ENCODE peak calls at places on chromosomes 4 and X, in seven cellular contexts. One of them, this sample, is unnamed.

GRCh38 chrX:40573763-40574162 is 7.0 kb upstream of the ATP6AP2 start:
- DNase-seq in H9: peak; percentile 43
- DNase-seq in WERI-Rb-1: peak; percentile 44
- DNase-seq in astrocyte: no peak
- DNase-seq in foreskin fibroblast: no peak
- DNase-seq in fibroblast of mammary gland: peak; percentile 24
- DNase-seq in GM12865: peak; percentile 55
- DNase-seq in this sample: no peak

GRCh38 chr4:147965056-147965455 is 233.2 kb downstream of the ARHGAP10 start:
- DNase-seq in GM12865: no peak
- DNase-seq in foreskin fibroblast: no peak
- DNase-seq in H9: no peak
- DNase-seq in astrocyte: no peak
- DNase-seq in WERI-Rb-1: no peak
- DNase-seq in fibroblast of mammary gland: no peak
- DNase-seq in this sample: no peak

GRCh38 chr4:73589887-73590801 is 30.1 kb downstream of the RASSF6 start:
- DNase-seq in GM12865: peak; percentile 83
- DNase-seq in WERI-Rb-1: no peak
- DNase-seq in foreskin fibroblast: no peak
- DNase-seq in fibroblast of mammary gland: no peak
- DNase-seq in H9: no peak
- DNase-seq in astrocyte: peak; percentile 41
- DNase-seq in this sample: no peak

GRCh38 chr4:112185334-112185733 is 40.1 kb downstream of the FAM241A start:
- DNase-seq in fibroblast of mammary gland: no peak
- DNase-seq in foreskin fibroblast: no peak
- DNase-seq in H9: no peak
- DNase-seq in GM12865: peak; percentile 54
- DNase-seq in WERI-Rb-1: no peak
- DNase-seq in astrocyte: no peak
- DNase-seq in this sample: no peak

GRCh38 chr4:38905657-38906398 is 38.2 kb downstream of the FAM114A1 start:
- DNase-seq in H9: no peak
- DNase-seq in GM12865: no peak
- DNase-seq in astrocyte: no peak
- DNase-seq in foreskin fibroblast: no peak
- DNase-seq in WERI-Rb-1: no peak
- DNase-seq in fibroblast of mammary gland: no peak
- DNase-seq in this sample: no peak

GRCh38 chr4:7546809-7547367 is 112.2 kb upstream of the PSAPL1 start:
- DNase-seq in H9: no peak
- DNase-seq in astrocyte: peak; percentile 66
- DNase-seq in GM12865: no peak
- DNase-seq in fibroblast of mammary gland: peak; percentile 23
- DNase-seq in WERI-Rb-1: no peak
- DNase-seq in foreskin fibroblast: peak; percentile 15
- DNase-seq in this sample: peak; percentile 5

GRCh38 chr4:180768610-180769009 is 1474.6 kb upstream of the TENM3 start:
- DNase-seq in astrocyte: no peak
- DNase-seq in foreskin fibroblast: no peak
- DNase-seq in GM12865: no peak
- DNase-seq in fibroblast of mammary gland: no peak
- DNase-seq in WERI-Rb-1: no peak
- DNase-seq in H9: no peak
- DNase-seq in this sample: no peak

GRCh38 chrX:45601052-45601451 is 400.4 kb upstream of the DIPK2B start:
- DNase-seq in GM12865: no peak
- DNase-seq in astrocyte: no peak
- DNase-seq in H9: peak; percentile 42
- DNase-seq in foreskin fibroblast: no peak
- DNase-seq in WERI-Rb-1: no peak
- DNase-seq in fibroblast of mammary gland: no peak
- DNase-seq in this sample: no peak

GRCh38 chrX:338836-339400 is 20.3 kb upstream of the GTPBP6 start:
- DNase-seq in foreskin fibroblast: no peak
- DNase-seq in WERI-Rb-1: peak; percentile 7
- DNase-seq in H9: no peak
- DNase-seq in astrocyte: no peak
- DNase-seq in GM12865: no peak
- DNase-seq in fibroblast of mammary gland: no peak
- DNase-seq in this sample: no peak

GRCh38 chrX:134171661-134172587 is 65.1 kb upstream of the CCDC160 start:
- DNase-seq in H9: peak; percentile 43
- DNase-seq in astrocyte: no peak
- DNase-seq in foreskin fibroblast: no peak
- DNase-seq in WERI-Rb-1: no peak
- DNase-seq in GM12865: no peak
- DNase-seq in fibroblast of mammary gland: no peak
- DNase-seq in this sample: no peak

GRCh38 chrX:39773150-39773549 is 324.6 kb downstream of the BCOR start:
- DNase-seq in GM12865: no peak
- DNase-seq in fibroblast of mammary gland: no peak
- DNase-seq in foreskin fibroblast: no peak
- DNase-seq in astrocyte: no peak
- DNase-seq in H9: no peak
- DNase-seq in WERI-Rb-1: no peak
- DNase-seq in this sample: no peak

GRCh38 chr4:8438743-8439142 is 1.8 kb downstream of the ACOX3 start:
- DNase-seq in WERI-Rb-1: no peak
- DNase-seq in astrocyte: no peak
- DNase-seq in GM12865: no peak
- DNase-seq in H9: no peak
- DNase-seq in foreskin fibroblast: no peak
- DNase-seq in fibroblast of mammary gland: no peak
- DNase-seq in this sample: no peak

GRCh38 chr4:145870155-145871020 is 68.2 kb downstream of the ZNF827 start:
- DNase-seq in foreskin fibroblast: no peak
- DNase-seq in fibroblast of mammary gland: no peak
- DNase-seq in H9: no peak
- DNase-seq in WERI-Rb-1: no peak
- DNase-seq in astrocyte: no peak
- DNase-seq in GM12865: peak; percentile 56
- DNase-seq in this sample: no peak

GRCh38 chr4:145871209-145871608 is 67.4 kb downstream of the ZNF827 start:
- DNase-seq in fibroblast of mammary gland: no peak
- DNase-seq in WERI-Rb-1: no peak
- DNase-seq in H9: no peak
- DNase-seq in astrocyte: no peak
- DNase-seq in foreskin fibroblast: no peak
- DNase-seq in GM12865: no peak
- DNase-seq in this sample: no peak

GRCh38 chr4:145865274-145865941 is 73.2 kb downstream of the ZNF827 start:
- DNase-seq in fibroblast of mammary gland: no peak
- DNase-seq in WERI-Rb-1: no peak
- DNase-seq in GM12865: peak; percentile 53
- DNase-seq in H9: no peak
- DNase-seq in astrocyte: no peak
- DNase-seq in foreskin fibroblast: no peak
- DNase-seq in this sample: no peak

GRCh38 chr4:145867416-145867815 is 71.2 kb downstream of the ZNF827 start:
- DNase-seq in fibroblast of mammary gland: no peak
- DNase-seq in foreskin fibroblast: no peak
- DNase-seq in GM12865: no peak
- DNase-seq in astrocyte: no peak
- DNase-seq in WERI-Rb-1: no peak
- DNase-seq in H9: no peak
- DNase-seq in this sample: no peak

DNA sequence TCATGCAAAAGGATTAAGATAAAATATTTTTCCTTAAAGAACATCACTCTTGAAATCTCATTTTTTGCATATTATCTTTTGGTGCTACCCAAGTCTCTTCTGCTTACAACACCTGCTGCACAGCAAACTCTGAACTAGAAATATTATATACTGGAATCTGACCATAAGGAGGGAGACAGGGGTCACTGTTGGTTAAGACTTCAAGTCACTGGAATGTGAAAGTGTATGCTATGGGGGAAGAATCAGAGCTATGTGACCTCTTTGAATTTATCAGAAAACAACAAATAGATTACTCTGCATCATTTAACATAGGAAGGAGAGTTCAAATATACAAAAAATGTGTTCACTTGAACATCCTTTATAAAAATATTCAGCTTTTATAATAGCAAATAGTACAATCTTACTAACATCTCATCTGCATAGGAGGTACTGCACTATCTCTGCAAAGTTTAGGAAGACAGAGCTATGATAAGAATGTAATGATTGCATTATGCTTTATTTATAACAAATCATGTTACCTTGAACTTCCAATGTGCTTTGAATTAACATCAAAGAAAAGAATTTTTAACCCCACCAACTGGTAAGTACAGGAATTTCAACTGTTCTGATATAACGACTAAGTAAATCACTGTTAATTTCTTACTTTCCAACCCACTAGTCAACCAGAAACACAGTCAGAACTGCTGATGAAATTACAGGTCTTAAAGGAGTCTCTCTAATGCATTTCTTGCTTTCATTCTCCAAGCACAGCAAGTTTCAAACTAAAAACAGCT is 69.8 kb downstream of the ZNF827 start:
- DNase-seq in H9: no peak
- DNase-seq in WERI-Rb-1: no peak
- DNase-seq in fibroblast of mammary gland: peak; percentile 28
- DNase-seq in astrocyte: no peak
- DNase-seq in foreskin fibroblast: no peak
- DNase-seq in GM12865: peak; percentile 72
- DNase-seq in this sample: no peak
- TF ChIP-seq CTCF in H9: peak; percentile 23
- TF ChIP-seq CTCF in WERI-Rb-1: no peak
- TF ChIP-seq CTCF in fibroblast of mammary gland: peak; percentile 34
- TF ChIP-seq CTCF in astrocyte: peak; percentile 12
- TF ChIP-seq CTCF in foreskin fibroblast: peak; percentile 2
- TF ChIP-seq CTCF in GM12865: no peak
- TF ChIP-seq CTCF in this sample: no peak

GRCh38 chr4:60865238-60865637 is 334.9 kb upstream of the ADGRL3 start:
- DNase-seq in H9: peak; percentile 31
- DNase-seq in fibroblast of mammary gland: no peak
- DNase-seq in WERI-Rb-1: peak; percentile 27
- DNase-seq in GM12865: no peak
- DNase-seq in astrocyte: no peak
- DNase-seq in foreskin fibroblast: no peak
- DNase-seq in this sample: no peak
- TF ChIP-seq CTCF in H9: peak; percentile 61
- TF ChIP-seq CTCF in fibroblast of mammary gland: no peak
- TF ChIP-seq CTCF in WERI-Rb-1: peak; percentile 35
- TF ChIP-seq CTCF in GM12865: no peak
- TF ChIP-seq CTCF in astrocyte: no peak
- TF ChIP-seq CTCF in foreskin fibroblast: no peak
- TF ChIP-seq CTCF in this sample: no peak

DNA sequence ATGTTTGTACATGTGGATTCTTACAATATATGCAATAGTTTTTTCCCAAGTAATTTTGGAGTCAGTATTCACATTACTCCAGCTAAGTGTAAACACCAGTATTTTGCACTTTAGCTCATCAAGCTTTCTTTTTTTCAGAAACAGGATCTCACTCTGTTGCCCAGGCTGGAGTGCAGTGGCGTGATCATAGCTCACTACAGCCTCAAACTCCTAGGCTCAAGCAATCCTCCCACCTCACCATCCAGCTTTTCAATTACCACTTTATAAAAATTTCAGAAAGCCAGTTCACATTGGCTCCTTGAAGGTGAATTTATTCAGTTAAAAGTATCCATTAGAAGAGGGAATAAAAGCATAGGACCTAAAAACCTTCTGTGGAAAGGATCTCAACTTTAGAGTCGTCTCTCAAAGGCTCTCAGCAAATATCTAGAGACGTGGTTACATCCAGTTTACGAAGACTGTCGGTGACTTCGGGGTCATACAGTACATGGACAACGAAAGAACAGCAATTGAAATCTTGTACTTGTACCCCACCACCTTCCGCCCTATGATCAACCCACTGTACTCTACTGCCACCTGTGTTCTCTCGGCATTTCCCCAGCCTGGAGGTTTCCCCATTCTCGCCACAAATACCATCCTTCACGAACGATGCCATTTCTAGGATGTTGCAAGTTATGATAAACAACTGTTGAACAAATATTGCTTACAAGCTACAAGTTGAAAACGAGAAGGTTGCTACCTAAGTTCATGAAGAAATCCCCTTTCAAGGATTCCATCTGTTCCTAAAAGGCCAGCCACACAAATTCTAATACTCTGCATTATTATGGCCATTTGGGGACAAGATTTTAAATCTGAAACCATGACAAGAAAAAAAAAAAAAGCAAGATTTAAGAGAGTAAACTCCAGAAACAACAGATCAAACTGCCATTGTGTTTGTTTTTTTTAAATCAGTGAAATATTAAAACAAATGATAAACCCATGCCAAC is 1.8 kb downstream of the APBB2 start:
- DNase-seq in astrocyte: peak; percentile 59
- DNase-seq in fibroblast of mammary gland: peak; percentile 78
- DNase-seq in GM12865: peak; percentile 80
- DNase-seq in WERI-Rb-1: peak; percentile 45
- DNase-seq in H9: no peak
- DNase-seq in foreskin fibroblast: peak; percentile 77
- DNase-seq in this sample: peak; percentile 31
- TF ChIP-seq CTCF in astrocyte: peak; percentile 62
- TF ChIP-seq CTCF in fibroblast of mammary gland: peak; percentile 85
- TF ChIP-seq CTCF in GM12865: peak; percentile 65
- TF ChIP-seq CTCF in WERI-Rb-1: peak; percentile 59
- TF ChIP-seq CTCF in H9: peak; percentile 62
- TF ChIP-seq CTCF in foreskin fibroblast: peak; percentile 66
- TF ChIP-seq CTCF in this sample: peak; percentile 76

DNA sequence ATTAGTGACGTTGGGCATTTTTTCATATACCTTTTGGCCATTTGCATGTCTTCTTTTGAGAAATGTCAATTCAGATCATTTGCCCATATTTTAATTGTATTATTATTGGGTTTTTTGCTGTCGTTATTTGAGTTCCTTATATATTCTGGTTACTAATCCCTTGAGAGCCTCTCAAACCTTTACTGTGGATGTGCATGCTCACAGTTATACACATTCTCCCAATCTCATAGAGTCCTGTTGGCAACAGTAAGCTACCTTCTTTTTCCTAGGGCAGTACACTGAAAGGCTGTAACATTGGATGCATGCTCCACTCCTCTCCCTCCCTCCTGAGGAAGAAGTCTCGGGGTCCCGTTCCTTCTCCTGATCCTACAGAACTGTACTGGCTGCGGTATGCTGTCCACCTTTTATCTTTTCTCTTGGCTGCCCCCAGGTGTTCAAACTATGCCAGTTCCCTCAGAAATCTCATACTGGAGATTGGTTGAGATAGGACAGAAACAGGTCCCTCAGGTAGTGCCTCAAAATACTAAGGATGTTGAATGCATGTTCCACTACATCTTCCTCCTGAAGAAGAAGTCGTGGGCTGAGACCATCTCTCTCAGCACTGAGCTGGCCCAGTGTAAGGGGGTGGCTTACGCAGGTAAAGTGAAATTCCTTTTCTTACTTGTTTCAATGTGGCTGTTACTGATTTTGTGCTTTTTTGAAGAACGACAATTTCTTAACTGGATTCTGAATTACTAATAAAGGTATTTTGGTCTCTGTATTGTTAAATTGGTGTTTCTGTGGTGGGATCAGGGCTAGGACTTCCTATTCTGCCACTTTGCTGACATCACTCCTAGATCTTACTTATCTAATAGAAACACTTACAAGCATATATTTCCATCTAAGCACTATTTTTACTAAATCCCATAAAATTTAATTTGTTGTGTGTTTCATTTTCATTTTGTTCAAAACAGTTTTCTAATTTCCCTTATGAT is 145.4 kb upstream of the HUWE1 start:
- DNase-seq in astrocyte: peak; percentile 2
- DNase-seq in GM12865: peak; percentile 54
- DNase-seq in fibroblast of mammary gland: peak; percentile 31
- DNase-seq in foreskin fibroblast: peak; percentile 3
- DNase-seq in H9: peak; percentile 58
- DNase-seq in WERI-Rb-1: peak; percentile 41
- DNase-seq in this sample: no peak
- TF ChIP-seq CTCF in astrocyte: peak; percentile 28
- TF ChIP-seq CTCF in GM12865: peak; percentile 43
- TF ChIP-seq CTCF in fibroblast of mammary gland: peak; percentile 50
- TF ChIP-seq CTCF in foreskin fibroblast: peak; percentile 38
- TF ChIP-seq CTCF in H9: peak; percentile 60
- TF ChIP-seq CTCF in WERI-Rb-1: peak; percentile 41
- TF ChIP-seq CTCF in this sample: peak; percentile 47